ENCODE peak calls at places on chromosomes 5 and 9, in four cellular contexts. I is GM12878, E is K562, G is GM12891. X is an unnamed sample.

GRCh38 chr9:130982636-130983282 is 26.2 kb upstream of the LAMC3 start:
- DNase-seq in I (no peak), E (no peak), G (no peak), X (no peak)

GRCh38 chr9:120393386-120394057 is 186.4 kb downstream of the CDK5RAP2 start:
- DNase-seq in I (no peak), E (no peak), G (no peak), X (no peak)

GRCh38 chr9:106933470-106933869 is 70.5 kb downstream of the ZNF462 start:
- DNase-seq in G (no peak), I (no peak), E (no peak), X (no peak)

GRCh38 chr9:131853434-131853833 is 113.6 kb upstream of the RAPGEF1 start:
- DNase-seq in G (no peak), E (no peak), I (no peak), X (no peak)

GRCh38 chr5:126129431-126129830 is 293.8 kb upstream of the GRAMD2B start:
- DNase-seq in I (no peak), G (no peak), E (no peak), X (no peak)

GRCh38 chr9:33287087-33287490 is 3.2 kb upstream of the NFX1 start:
- DNase-seq in G (no peak), I (no peak), E (no peak), X (peak)

GRCh38 chr9:91255327-91255726 is 106.4 kb downstream of the AUH start:
- DNase-seq in G (no peak), E (no peak), I (no peak), X (no peak)

GRCh38 chr5:125835293-125836172 is 587.7 kb upstream of the GRAMD2B start:
- DNase-seq in E (no peak), I (no peak), G (no peak), X (no peak)

GRCh38 chr9:114004221-114004716 is 73.8 kb downstream of the AMBP start:
- DNase-seq in E (no peak), G (no peak), I (no peak), X (no peak)

GRCh38 chr9:38066907-38067610 is 2.0 kb downstream of the SHB start:
- DNase-seq in G (no peak), E (peak), I (no peak), X (no peak)

GRCh38 chr5:55498466-55498865 is 36.3 kb downstream of the PLPP1 start:
- DNase-seq in I (no peak), G (no peak), E (no peak), X (no peak)

GRCh38 chr5:106331415-106331814 is 1339.3 kb downstream of the EFNA5 start:
- DNase-seq in G (no peak), E (no peak), I (no peak), X (no peak)

GRCh38 chr5:170546257-170546656 is 42.4 kb downstream of the KCNIP1 start:
- DNase-seq in G (no peak), E (no peak), I (no peak), X (no peak)

GRCh38 chr9:108478431-108478837 is 377.4 kb downstream of the ACTL7B start:
- DNase-seq in I (no peak), G (no peak), E (no peak), X (no peak)

GRCh38 chr5:56522169-56522568 is 289.0 kb upstream of the ANKRD55 start:
- DNase-seq in I (no peak), G (no peak), E (no peak), X (no peak)

GRCh38 chr5:56523779-56524178 is 290.6 kb upstream of the ANKRD55 start:
- DNase-seq in G (no peak), E (no peak), I (no peak), X (no peak)

GRCh38 chr5:56525117-56525516 is 290.2 kb upstream of the MAP3K1 start:
- DNase-seq in E (no peak), I (no peak), G (no peak), X (no peak)

GRCh38 chr5:56520951-56521350 is 287.8 kb upstream of the ANKRD55 start:
- DNase-seq in G (no peak), E (no peak), I (no peak), X (no peak)

GRCh38 chr5:56522972-56523371 is 289.8 kb upstream of the ANKRD55 start:
- DNase-seq in I (no peak), E (no peak), G (no peak), X (no peak)
- TF ChIP-seq SPI1 in I (no peak), E (no peak), G (no peak), X (no peak)

GRCh38 chr9:69873401-69873950 is 52.9 kb downstream of the CFAP95 start:
- DNase-seq in E (no peak), G (no peak), I (no peak), X (no peak)

GRCh38 chr9:69882998-69883565 is 62.5 kb downstream of the CFAP95 start:
- DNase-seq in E (no peak), G (no peak), I (no peak), X (no peak)

GRCh38 chr9:69874301-69875060 is 53.9 kb downstream of the CFAP95 start:
- DNase-seq in G (no peak), E (no peak), I (no peak), X (no peak)

GRCh38 chr9:69876981-69877380 is 56.4 kb downstream of the CFAP95 start:
- DNase-seq in G (no peak), I (no peak), E (no peak), X (no peak)

DNA sequence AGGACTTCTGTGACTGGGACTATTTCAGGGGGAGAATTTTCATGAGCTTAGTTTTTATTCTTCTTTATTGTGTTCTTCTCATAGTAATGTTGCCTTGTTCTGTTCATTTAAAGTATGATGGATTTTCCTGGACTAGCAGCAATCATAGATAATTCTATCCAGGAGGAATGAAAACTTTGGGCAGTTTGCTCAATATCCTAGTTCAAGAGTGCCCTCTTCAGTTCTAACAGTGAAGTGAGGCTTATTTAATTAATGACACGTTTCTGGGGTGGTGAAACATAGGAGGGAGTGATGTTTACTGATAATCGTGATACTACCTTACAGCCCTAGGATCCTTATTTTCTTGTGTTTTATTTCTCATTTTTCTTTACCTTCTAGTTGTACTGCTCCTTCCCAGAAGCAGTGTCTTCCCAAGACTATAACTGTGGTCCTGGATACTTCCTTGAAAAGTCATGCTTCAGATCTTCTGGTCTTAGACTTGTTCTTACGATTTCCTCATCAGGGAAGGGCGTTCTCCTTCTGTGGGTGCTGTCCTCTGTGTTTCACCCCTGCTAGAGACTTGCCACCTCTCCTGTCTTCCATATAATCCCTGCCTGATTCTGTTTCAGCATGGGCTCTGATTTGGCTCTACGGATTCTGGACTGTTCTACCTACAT is 57.4 kb downstream of the CFAP95 start:
- DNase-seq in G (peak), E (no peak), I (no peak), X (no peak)
- TF ChIP-seq SPI1 in G (no peak), E (no peak), I (no peak), X (no peak)

GRCh38 chr5:154470172-154470571 is 7.9 kb downstream of the HAND1 start:
- DNase-seq in G (no peak), E (no peak), I (no peak), X (no peak)

GRCh38 chr5:154466147-154466546 is 11.9 kb downstream of the HAND1 start:
- DNase-seq in I (no peak), E (no peak), G (no peak), X (no peak)

GRCh38 chr5:154465169-154465568 is 12.9 kb downstream of the HAND1 start:
- DNase-seq in I (no peak), E (no peak), G (no peak), X (peak)

GRCh38 chr5:154466671-154467070 is 11.4 kb downstream of the HAND1 start:
- DNase-seq in E (no peak), G (no peak), I (no peak), X (no peak)

GRCh38 chr5:154467655-154468354 is 10.2 kb downstream of the HAND1 start:
- DNase-seq in E (peak), G (peak), I (peak), X (peak)
- TF ChIP-seq SPI1 in E (no peak), G (no peak), I (no peak), X (no peak)

GRCh38 chr5:168967882-168968620 is 332.9 kb downstream of the SLIT3 start:
- DNase-seq in G (no peak), E (no peak), I (no peak), X (no peak)

GRCh38 chr5:168965638-168966037 is 335.3 kb downstream of the SLIT3 start:
- DNase-seq in G (no peak), E (no peak), I (no peak), X (no peak)

GRCh38 chr5:168971100-168971499 is 329.8 kb downstream of the SLIT3 start:
- DNase-seq in G (no peak), E (no peak), I (no peak), X (no peak)

GRCh38 chr5:168972650-168973241 is 328.2 kb downstream of the SLIT3 start:
- DNase-seq in I (no peak), G (no peak), E (no peak), X (no peak)

DNA sequence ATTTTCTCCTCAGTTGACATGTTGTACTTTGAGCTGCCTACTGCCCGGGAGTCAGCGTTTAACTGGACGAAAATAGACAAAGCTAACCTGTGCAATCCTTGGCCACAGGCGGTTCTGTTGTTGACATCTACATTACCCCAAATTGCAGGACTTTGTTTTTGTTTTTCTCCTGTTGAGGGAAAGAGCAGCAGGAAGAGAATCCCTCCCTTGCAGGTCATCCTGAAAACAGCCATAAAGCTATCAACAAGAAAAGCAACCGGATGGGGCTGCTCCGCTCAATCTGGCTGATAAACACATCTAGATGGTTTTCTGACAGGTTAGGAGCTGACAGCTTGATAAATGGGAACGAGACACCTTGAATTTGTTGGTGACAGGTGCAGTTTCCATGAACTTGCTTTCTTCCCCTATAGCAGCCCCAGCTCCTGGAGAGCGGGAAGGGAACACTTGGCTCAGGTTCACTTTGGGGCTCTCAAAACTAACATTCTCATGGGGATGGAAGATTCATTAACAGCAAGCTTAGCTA is 331.5 kb downstream of the SLIT3 start:
- DNase-seq in I (no peak), E (no peak), G (no peak), X (no peak)
- TF ChIP-seq SPI1 in I (no peak), E (no peak), G (no peak), X (no peak)

GRCh38 chr5:84113246-84114118 is 271.2 kb downstream of the EDIL3 start:
- DNase-seq in E (no peak), I (no peak), G (no peak), X (no peak)
- TF ChIP-seq SPI1 in E (no peak), I (no peak), G (no peak), X (no peak)

GRCh38 chr5:138616508-138616907 is 41.3 kb upstream of the HSPA9 start:
- DNase-seq in E (no peak), I (no peak), G (no peak), X (no peak)

GRCh38 chr5:138610468-138611294 is 35.5 kb upstream of the HSPA9 start:
- DNase-seq in E (no peak), I (no peak), G (no peak), X (no peak)

GRCh38 chr5:138611295-138612220 is 36.4 kb upstream of the HSPA9 start:
- DNase-seq in E (peak), I (no peak), G (peak), X (no peak)

GRCh38 chr5:138620661-138621224 is 45.5 kb upstream of the HSPA9 start:
- DNase-seq in I (no peak), E (no peak), G (no peak), X (no peak)

GRCh38 chr5:138615461-138615860 is 40.3 kb upstream of the HSPA9 start:
- DNase-seq in G (no peak), I (no peak), E (no peak), X (no peak)
- TF ChIP-seq SPI1 in G (no peak), I (no peak), E (no peak), X (no peak)

DNA sequence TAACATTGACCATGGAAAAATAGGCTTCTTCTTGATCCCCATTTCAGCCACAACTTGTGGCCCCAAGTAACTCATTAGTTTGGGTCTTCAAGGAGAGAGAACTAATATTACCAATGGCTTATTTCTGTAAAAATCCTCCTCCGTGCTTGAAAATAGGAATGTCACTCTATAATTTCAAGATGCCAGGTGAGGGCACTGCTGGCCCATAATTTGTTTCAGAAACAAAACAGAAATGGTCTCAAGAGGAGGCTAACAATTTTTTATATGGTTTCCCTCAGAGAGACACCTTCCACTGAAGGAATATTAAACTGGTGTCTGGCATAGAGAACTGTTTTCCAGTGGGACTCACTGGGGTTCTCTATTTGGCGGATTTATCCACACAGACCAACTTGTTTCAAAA is 437.0 kb upstream of the TRPC7 start:
- DNase-seq in I (no peak), E (no peak), G (no peak), X (no peak)
- TF ChIP-seq SPI1 in I (no peak), E (no peak), G (no peak), X (no peak)

DNA sequence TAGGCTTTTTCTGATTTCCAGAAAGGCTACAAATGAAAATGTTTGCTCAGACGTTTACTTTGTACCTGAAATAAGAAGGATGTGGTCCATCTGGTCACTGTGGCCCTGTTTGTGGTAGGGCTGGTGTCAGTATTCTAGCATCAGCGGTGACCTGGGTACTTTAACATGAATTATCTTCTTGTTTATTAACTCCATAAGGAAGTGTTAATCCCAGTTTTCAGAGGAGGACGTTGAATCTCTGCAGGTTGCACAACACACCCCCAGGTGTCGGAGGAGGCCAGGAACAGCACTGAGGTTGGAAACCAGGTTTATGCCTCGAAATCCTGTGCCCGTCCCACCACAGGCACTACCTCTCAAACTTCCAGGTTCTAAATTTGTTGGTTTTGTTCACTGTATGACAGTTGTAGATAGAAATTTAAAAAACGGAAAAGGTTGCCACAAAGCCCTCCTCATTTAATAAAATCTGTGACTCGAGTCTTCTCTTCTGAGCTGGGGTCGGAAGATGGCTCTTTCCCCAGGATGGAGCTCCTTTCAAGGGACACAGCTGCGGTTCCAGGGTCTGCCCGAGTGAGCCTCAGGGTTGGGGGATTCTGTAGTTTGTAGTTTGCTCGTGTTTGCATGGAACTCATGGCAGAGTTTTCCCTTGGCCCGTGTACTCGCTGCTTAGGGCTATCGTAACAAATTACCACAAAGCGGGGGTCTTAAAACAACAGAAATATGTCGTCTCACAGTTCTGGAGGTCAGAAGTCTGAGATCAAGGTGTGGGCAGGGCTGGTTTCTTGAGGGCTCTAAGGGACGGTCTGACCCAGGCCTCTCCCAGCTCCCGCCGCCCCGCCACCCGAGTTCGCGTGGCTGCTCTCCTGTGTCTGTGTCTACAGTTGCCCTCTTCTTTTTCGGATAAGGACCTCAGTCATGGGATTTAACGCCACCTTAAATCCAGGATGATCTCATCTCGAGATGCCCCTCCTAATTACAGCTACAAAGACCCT is 13.7 kb upstream of the LPCAT1 start:
- DNase-seq in E (no peak), G (no peak), I (no peak), X (no peak)
- TF ChIP-seq SPI1 in E (no peak), G (no peak), I (no peak), X (no peak)

GRCh38 chr5:172622091-172623046 is 18.7 kb upstream of the NEURL1B start:
- DNase-seq in E (no peak), G (no peak), I (no peak), X (no peak)

GRCh38 chr5:172618574-172619365 is 22.3 kb upstream of the NEURL1B start:
- DNase-seq in I (no peak), G (no peak), E (no peak), X (no peak)

GRCh38 chr5:172617817-172618216 is 23.2 kb upstream of the NEURL1B start:
- DNase-seq in I (no peak), E (no peak), G (no peak), X (no peak)

GRCh38 chr5:172623313-172623980 is 17.6 kb upstream of the NEURL1B start:
- DNase-seq in E (no peak), G (no peak), I (no peak), X (no peak)

DNA sequence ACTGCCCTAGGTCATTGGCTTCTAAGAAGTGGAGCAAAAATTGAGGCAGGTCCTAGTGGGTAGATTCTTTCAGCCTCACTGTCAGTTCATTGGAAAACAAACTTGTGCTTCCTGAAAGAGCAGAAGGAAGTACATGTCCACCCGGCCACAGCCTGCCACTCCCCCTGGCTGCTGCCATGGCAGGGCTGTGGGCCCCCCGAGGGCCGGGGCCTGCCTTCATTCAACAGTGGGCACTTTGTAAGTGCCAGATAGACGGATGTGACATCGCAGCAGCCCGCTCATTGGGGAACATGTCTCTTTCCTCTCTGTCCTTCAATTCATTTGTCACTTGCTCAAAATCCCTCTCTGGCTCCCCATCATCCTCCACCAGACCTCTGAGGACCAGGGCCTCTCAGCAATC is 20.6 kb upstream of the NEURL1B start:
- DNase-seq in E (no peak), I (no peak), G (no peak), X (no peak)
- TF ChIP-seq SPI1 in E (no peak), I (no peak), G (no peak), X (no peak)

X was measured in HL-60.